ENCODE peak calls at places on chromosomes 6 and 20, in seven cellular contexts. One of them, this sample, is unnamed.

GRCh38 chr20:63029358-63030121 is 22.8 kb upstream of the BHLHE23 start:
- DNase-seq in HCT116: no peak
- DNase-seq in transverse colon: no peak
- DNase-seq in effector memory CD4-positive, alpha-beta T cell: no peak
- DNase-seq in endothelial cell of umbilical vein: no peak
- DNase-seq in PC-9: peak; percentile 31
- DNase-seq in coronary artery: no peak
- DNase-seq in this sample: no peak

GRCh38 chr20:52312131-52312729 is 120.7 kb upstream of the ZFP64 start:
- DNase-seq in HCT116: peak; percentile 54
- DNase-seq in transverse colon: peak; percentile 22
- DNase-seq in effector memory CD4-positive, alpha-beta T cell: no peak
- DNase-seq in endothelial cell of umbilical vein: peak; percentile 82
- DNase-seq in PC-9: peak; percentile 35
- DNase-seq in coronary artery: no peak
- DNase-seq in this sample: peak; percentile 47

GRCh38 chr6:14464049-14464448 is 346.5 kb downstream of the CD83 start:
- DNase-seq in HCT116: no peak
- DNase-seq in transverse colon: no peak
- DNase-seq in effector memory CD4-positive, alpha-beta T cell: no peak
- DNase-seq in endothelial cell of umbilical vein: no peak
- DNase-seq in PC-9: no peak
- DNase-seq in coronary artery: no peak
- DNase-seq in this sample: peak; percentile 25

GRCh38 chr6:7907159-7907558 is 3.4 kb downstream of the TXNDC5 start:
- DNase-seq in HCT116: no peak
- DNase-seq in transverse colon: no peak
- DNase-seq in effector memory CD4-positive, alpha-beta T cell: no peak
- DNase-seq in endothelial cell of umbilical vein: no peak
- DNase-seq in PC-9: no peak
- DNase-seq in coronary artery: no peak
- DNase-seq in this sample: no peak

GRCh38 chr6:158018851-158019361 is 37.2 kb downstream of the SYNJ2 start:
- DNase-seq in HCT116: no peak
- DNase-seq in transverse colon: no peak
- DNase-seq in effector memory CD4-positive, alpha-beta T cell: no peak
- DNase-seq in endothelial cell of umbilical vein: peak; percentile 89
- DNase-seq in PC-9: no peak
- DNase-seq in coronary artery: no peak
- DNase-seq in this sample: no peak

GRCh38 chr6:1496836-1497592 is 107.6 kb downstream of the FOXF2 start:
- DNase-seq in HCT116: no peak
- DNase-seq in transverse colon: no peak
- DNase-seq in effector memory CD4-positive, alpha-beta T cell: no peak
- DNase-seq in endothelial cell of umbilical vein: no peak
- DNase-seq in PC-9: no peak
- DNase-seq in coronary artery: no peak
- DNase-seq in this sample: no peak

GRCh38 chr6:139510040-139510815 is 135.8 kb upstream of the CITED2 start:
- DNase-seq in HCT116: no peak
- DNase-seq in transverse colon: no peak
- DNase-seq in effector memory CD4-positive, alpha-beta T cell: no peak
- DNase-seq in endothelial cell of umbilical vein: no peak
- DNase-seq in PC-9: no peak
- DNase-seq in coronary artery: no peak
- DNase-seq in this sample: no peak

GRCh38 chr6:96116674-96117073 is 100.9 kb downstream of the FUT9 start:
- DNase-seq in HCT116: no peak
- DNase-seq in transverse colon: no peak
- DNase-seq in effector memory CD4-positive, alpha-beta T cell: no peak
- DNase-seq in endothelial cell of umbilical vein: no peak
- DNase-seq in PC-9: no peak
- DNase-seq in coronary artery: no peak
- DNase-seq in this sample: no peak

GRCh38 chr20:34971038-34971872 is 15.6 kb downstream of the MYH7B start:
- DNase-seq in HCT116: no peak
- DNase-seq in transverse colon: no peak
- DNase-seq in effector memory CD4-positive, alpha-beta T cell: no peak
- DNase-seq in endothelial cell of umbilical vein: no peak
- DNase-seq in PC-9: no peak
- DNase-seq in coronary artery: no peak
- DNase-seq in this sample: no peak

GRCh38 chr6:106064103-106064502 is 22.0 kb upstream of the PRDM1 start:
- DNase-seq in HCT116: no peak
- DNase-seq in transverse colon: no peak
- DNase-seq in effector memory CD4-positive, alpha-beta T cell: no peak
- DNase-seq in endothelial cell of umbilical vein: no peak
- DNase-seq in PC-9: no peak
- DNase-seq in coronary artery: no peak
- DNase-seq in this sample: no peak

GRCh38 chr6:47288245-47289090 is 21.2 kb downstream of the TNFRSF21 start:
- DNase-seq in HCT116: no peak
- DNase-seq in transverse colon: no peak
- DNase-seq in effector memory CD4-positive, alpha-beta T cell: no peak
- DNase-seq in endothelial cell of umbilical vein: no peak
- DNase-seq in PC-9: no peak
- DNase-seq in coronary artery: no peak
- DNase-seq in this sample: no peak

GRCh38 chr6:10617008-10617696 is 77.3 kb downstream of the C6orf52 start:
- DNase-seq in HCT116: no peak
- DNase-seq in transverse colon: no peak
- DNase-seq in effector memory CD4-positive, alpha-beta T cell: no peak
- DNase-seq in endothelial cell of umbilical vein: no peak
- DNase-seq in PC-9: no peak
- DNase-seq in coronary artery: no peak
- DNase-seq in this sample: no peak

GRCh38 chr6:38354905-38355304 is 284.8 kb downstream of the BTBD9 start:
- DNase-seq in HCT116: no peak
- DNase-seq in transverse colon: no peak
- DNase-seq in effector memory CD4-positive, alpha-beta T cell: no peak
- DNase-seq in endothelial cell of umbilical vein: no peak
- DNase-seq in PC-9: no peak
- DNase-seq in coronary artery: no peak
- DNase-seq in this sample: no peak

GRCh38 chr6:156972145-156972544 is 195.0 kb downstream of the ARID1B start:
- DNase-seq in HCT116: no peak
- DNase-seq in transverse colon: no peak
- DNase-seq in effector memory CD4-positive, alpha-beta T cell: no peak
- DNase-seq in endothelial cell of umbilical vein: no peak
- DNase-seq in PC-9: no peak
- DNase-seq in coronary artery: no peak
- DNase-seq in this sample: no peak
- H3K27ac ChIP-seq in HCT116: no peak overlapping the region
- H3K27ac ChIP-seq in transverse colon: no peak overlapping the region
- H3K27ac ChIP-seq in effector memory CD4-positive, alpha-beta T cell: no peak overlapping the region
- H3K27ac ChIP-seq in endothelial cell of umbilical vein: no peak overlapping the region
- H3K27ac ChIP-seq in PC-9: no peak overlapping the region
- H3K27ac ChIP-seq in coronary artery: no peak overlapping the region
- H3K27ac ChIP-seq in this sample: no peak overlapping the region

DNA sequence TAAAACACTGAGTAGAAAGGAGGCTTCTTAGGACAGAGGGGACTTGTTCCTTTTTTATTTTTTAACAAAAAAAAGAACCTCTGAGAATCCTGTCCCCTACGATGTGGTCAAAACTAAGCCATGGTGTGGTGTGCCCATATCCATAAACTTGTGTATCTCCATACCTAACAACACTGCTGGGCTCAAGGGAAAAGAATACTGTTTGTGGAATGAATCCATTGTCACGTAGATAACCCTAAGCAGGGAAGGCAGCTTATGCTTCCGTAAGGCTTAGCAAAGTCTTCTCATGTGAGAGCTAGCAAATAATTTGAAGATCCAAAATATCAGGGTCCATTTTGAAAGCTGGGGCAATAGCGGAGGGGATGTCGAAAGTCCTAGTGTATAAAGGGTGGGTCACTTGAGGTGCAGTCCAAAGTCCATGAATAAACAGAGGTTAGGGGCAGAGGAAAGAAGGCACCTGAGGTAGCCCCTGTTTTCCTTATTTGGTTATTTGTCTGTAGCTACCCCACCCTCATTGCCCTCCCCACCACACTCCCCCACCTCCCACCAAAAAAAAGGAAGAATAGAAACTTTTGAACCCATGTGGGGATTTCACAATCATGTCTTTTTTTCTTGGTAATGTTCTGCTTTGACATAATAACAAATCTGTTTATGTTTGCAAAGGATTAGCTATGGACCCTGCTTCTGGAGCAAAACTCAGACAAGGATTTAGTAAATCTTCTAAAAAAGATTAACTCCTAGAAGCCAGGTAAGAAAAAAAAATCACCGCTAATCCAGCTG is 70.9 kb downstream of the PLAGL1 start:
- DNase-seq in HCT116: no peak
- DNase-seq in transverse colon: no peak
- DNase-seq in effector memory CD4-positive, alpha-beta T cell: no peak
- DNase-seq in endothelial cell of umbilical vein: no peak
- DNase-seq in PC-9: no peak
- DNase-seq in coronary artery: no peak
- DNase-seq in this sample: no peak
- H3K27ac ChIP-seq in HCT116: no peak overlapping the region
- H3K27ac ChIP-seq in transverse colon: no peak overlapping the region
- H3K27ac ChIP-seq in effector memory CD4-positive, alpha-beta T cell: no peak overlapping the region
- H3K27ac ChIP-seq in endothelial cell of umbilical vein: no peak overlapping the region
- H3K27ac ChIP-seq in PC-9: no peak overlapping the region
- H3K27ac ChIP-seq in coronary artery: no peak overlapping the region
- H3K27ac ChIP-seq in this sample: no peak overlapping the region

DNA sequence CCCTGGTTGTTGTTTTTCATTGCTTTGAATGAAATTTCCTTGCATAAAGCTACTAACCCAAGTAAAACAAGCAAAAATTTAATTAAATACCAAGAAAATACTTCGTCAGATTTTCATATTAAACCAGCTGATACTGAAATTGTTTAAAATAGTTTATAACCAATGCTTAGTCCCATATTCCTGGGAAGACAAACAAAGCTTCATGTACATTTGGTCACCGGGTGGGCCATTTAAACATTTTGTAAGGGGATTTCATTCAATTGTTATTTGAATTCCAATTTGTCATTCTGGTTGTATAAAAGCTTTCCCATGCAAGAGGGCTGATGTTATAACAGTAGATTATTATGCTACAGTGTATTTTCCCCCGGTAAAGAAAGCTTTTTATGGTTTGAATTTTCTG is 578 bp upstream of the RBBP9 start:
- DNase-seq in HCT116: no peak
- DNase-seq in transverse colon: no peak
- DNase-seq in effector memory CD4-positive, alpha-beta T cell: no peak
- DNase-seq in endothelial cell of umbilical vein: no peak
- DNase-seq in PC-9: no peak
- DNase-seq in coronary artery: no peak
- DNase-seq in this sample: no peak
- H3K27ac ChIP-seq in HCT116: no peak overlapping the region
- H3K27ac ChIP-seq in transverse colon: peak overlapping the region; percentile 75
- H3K27ac ChIP-seq in effector memory CD4-positive, alpha-beta T cell: peak overlapping the region; percentile 72
- H3K27ac ChIP-seq in endothelial cell of umbilical vein: no peak overlapping the region
- H3K27ac ChIP-seq in PC-9: no peak overlapping the region
- H3K27ac ChIP-seq in coronary artery: peak overlapping the region; percentile 79
- H3K27ac ChIP-seq in this sample: no peak overlapping the region

GRCh38 chr6:49462071-49462470 is 982 bp downstream of the MMUT start:
- DNase-seq in HCT116: no peak
- DNase-seq in transverse colon: no peak
- DNase-seq in effector memory CD4-positive, alpha-beta T cell: no peak
- DNase-seq in endothelial cell of umbilical vein: no peak
- DNase-seq in PC-9: no peak
- DNase-seq in coronary artery: no peak
- DNase-seq in this sample: no peak
- H3K27ac ChIP-seq in HCT116: no peak overlapping the region
- H3K27ac ChIP-seq in transverse colon: peak overlapping the region; percentile 93
- H3K27ac ChIP-seq in effector memory CD4-positive, alpha-beta T cell: no peak overlapping the region
- H3K27ac ChIP-seq in endothelial cell of umbilical vein: no peak overlapping the region
- H3K27ac ChIP-seq in PC-9: no peak overlapping the region
- H3K27ac ChIP-seq in coronary artery: peak overlapping the region; percentile 89
- H3K27ac ChIP-seq in this sample: no peak overlapping the region

GRCh38 chr6:2976060-2976459 is 4.7 kb upstream of the SERPINB6 start:
- DNase-seq in HCT116: no peak
- DNase-seq in transverse colon: no peak
- DNase-seq in effector memory CD4-positive, alpha-beta T cell: no peak
- DNase-seq in endothelial cell of umbilical vein: no peak
- DNase-seq in PC-9: no peak
- DNase-seq in coronary artery: no peak
- DNase-seq in this sample: no peak
- H3K27ac ChIP-seq in HCT116: peak overlapping the region; percentile 37
- H3K27ac ChIP-seq in transverse colon: no peak overlapping the region
- H3K27ac ChIP-seq in effector memory CD4-positive, alpha-beta T cell: no peak overlapping the region
- H3K27ac ChIP-seq in endothelial cell of umbilical vein: no peak overlapping the region
- H3K27ac ChIP-seq in PC-9: peak overlapping the region; percentile 78
- H3K27ac ChIP-seq in coronary artery: no peak overlapping the region
- H3K27ac ChIP-seq in this sample: no peak overlapping the region

This sample was measured in iPS DF 6.9.